ENCODE peak calls at places on chromosome 12, in five cellular contexts. I is mucosa of descending colon, G is thoracic aorta, P is heart left ventricle, U is A549. F is an unnamed sample. For H3K4me1, the result is how much of the 10 kb centered on the place peaks cover.

GRCh38 chr12:20212658-20213387 is 155.5 kb upstream of the PDE3A start:
- ATAC-seq in G (peak), P (peak), I (peak), U (peak), F (peak)

GRCh38 chr12:108711486-108712163 is 19.7 kb downstream of the CORO1C start:
- ATAC-seq in U (no peak), G (no peak), P (no peak), I (no peak), F (no peak)

GRCh38 chr12:21509768-21510167 is 8.2 kb downstream of the GOLT1B start:
- ATAC-seq in I (peak), G (no peak), U (no peak), P (no peak), F (no peak)

GRCh38 chr12:73072214-73072613 is 800.0 kb downstream of the TRHDE start:
- ATAC-seq in P (no peak), U (no peak), I (no peak), G (no peak), F (no peak)

GRCh38 chr12:46109343-46110219 is 119.2 kb upstream of the SCAF11 start:
- ATAC-seq in P (no peak), I (no peak), U (no peak), G (no peak), F (no peak)

GRCh38 chr12:108103517-108103916 is 25.6 kb upstream of the WSCD2 start:
- ATAC-seq in P (no peak), G (no peak), I (no peak), U (no peak), F (no peak)

GRCh38 chr12:24507827-24508226 is 441.1 kb downstream of the BCAT1 start:
- ATAC-seq in I (no peak), P (no peak), U (no peak), G (no peak), F (no peak)

GRCh38 chr12:89280833-89281533 is 71.3 kb downstream of the DUSP6 start:
- ATAC-seq in I (peak), G (no peak), U (no peak), P (peak), F (no peak)

GRCh38 chr12:64797156-64797555 is 27.3 kb upstream of the TBC1D30 start:
- ATAC-seq in U (no peak), I (peak), G (no peak), P (no peak), F (no peak)

GRCh38 chr12:56258820-56259183 is 618 bp upstream of the ANKRD52 start:
- ATAC-seq in U (peak), P (no peak), G (no peak), I (no peak), F (no peak)

DNA sequence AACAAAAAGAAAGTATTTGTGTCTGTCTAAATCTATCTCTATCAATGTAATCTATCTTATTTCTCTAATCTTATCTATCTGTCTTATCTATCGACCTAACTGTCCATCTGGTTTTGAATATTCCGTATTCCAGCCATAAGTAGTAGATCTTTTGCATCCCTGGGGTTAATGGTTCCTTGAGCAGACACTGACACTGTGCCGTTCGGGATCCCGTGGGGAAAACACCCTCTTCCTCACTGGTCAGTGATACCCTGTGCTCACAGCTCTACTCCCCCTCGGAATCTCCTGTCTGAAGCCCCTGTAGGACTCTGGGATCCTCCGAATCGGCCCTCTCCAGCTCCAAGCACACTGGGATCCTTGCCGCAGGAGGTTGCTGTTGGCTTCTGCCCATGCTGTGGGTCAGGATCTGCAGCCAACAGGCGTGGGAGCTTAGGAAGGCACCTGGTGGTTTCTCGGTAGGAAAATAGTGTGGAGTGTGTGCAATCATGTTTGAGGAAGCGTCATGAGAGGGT is 19.0 kb downstream of the FBXL14 start:
- ATAC-seq in I (no peak), G (no peak), P (peak), U (peak), F (peak)
- H3K4me3 ChIP-seq in I (no peak), G (peak), P (no peak), U (no peak), F (no peak)

GRCh38 chr12:6965714-6966113 is 4.8 kb downstream of the PHB2 start:
- ATAC-seq in G (no peak), U (no peak), I (no peak), P (no peak), F (no peak)

GRCh38 chr12:6963016-6963731 is 7.3 kb downstream of the PHB2 start:
- ATAC-seq in G (no peak), I (peak), P (no peak), U (no peak), F (no peak)

GRCh38 chr12:6963741-6964446 is 6.6 kb downstream of the PHB2 start:
- ATAC-seq in U (no peak), G (no peak), I (no peak), P (no peak), F (no peak)

GRCh38 chr12:6965026-6965661 is 5.3 kb downstream of the PHB2 start:
- ATAC-seq in G (peak), I (peak), P (peak), U (peak), F (peak)

GRCh38 chr12:6964605-6965025 is 5.8 kb downstream of the PHB2 start:
- ATAC-seq in P (no peak), I (no peak), U (no peak), G (no peak), F (peak)
- H3K4me1 ChIP-seq in P (under half), I (under half), U (half or more), G (under half), F (under half)

GRCh38 chr12:30965613-30965985 is 39.1 kb downstream of the TSPAN11 start:
- ATAC-seq in I (no peak), P (no peak), U (peak), G (no peak), F (no peak)

GRCh38 chr12:30961030-30961429 is 34.5 kb downstream of the TSPAN11 start:
- ATAC-seq in U (no peak), G (no peak), I (no peak), P (no peak), F (no peak)

GRCh38 chr12:30964896-30965612 is 38.5 kb downstream of the TSPAN11 start:
- ATAC-seq in G (no peak), U (no peak), I (no peak), P (no peak), F (no peak)

GRCh38 chr12:30962047-30962446 is 35.5 kb downstream of the TSPAN11 start:
- ATAC-seq in P (no peak), U (no peak), I (no peak), G (no peak), F (no peak)

DNA sequence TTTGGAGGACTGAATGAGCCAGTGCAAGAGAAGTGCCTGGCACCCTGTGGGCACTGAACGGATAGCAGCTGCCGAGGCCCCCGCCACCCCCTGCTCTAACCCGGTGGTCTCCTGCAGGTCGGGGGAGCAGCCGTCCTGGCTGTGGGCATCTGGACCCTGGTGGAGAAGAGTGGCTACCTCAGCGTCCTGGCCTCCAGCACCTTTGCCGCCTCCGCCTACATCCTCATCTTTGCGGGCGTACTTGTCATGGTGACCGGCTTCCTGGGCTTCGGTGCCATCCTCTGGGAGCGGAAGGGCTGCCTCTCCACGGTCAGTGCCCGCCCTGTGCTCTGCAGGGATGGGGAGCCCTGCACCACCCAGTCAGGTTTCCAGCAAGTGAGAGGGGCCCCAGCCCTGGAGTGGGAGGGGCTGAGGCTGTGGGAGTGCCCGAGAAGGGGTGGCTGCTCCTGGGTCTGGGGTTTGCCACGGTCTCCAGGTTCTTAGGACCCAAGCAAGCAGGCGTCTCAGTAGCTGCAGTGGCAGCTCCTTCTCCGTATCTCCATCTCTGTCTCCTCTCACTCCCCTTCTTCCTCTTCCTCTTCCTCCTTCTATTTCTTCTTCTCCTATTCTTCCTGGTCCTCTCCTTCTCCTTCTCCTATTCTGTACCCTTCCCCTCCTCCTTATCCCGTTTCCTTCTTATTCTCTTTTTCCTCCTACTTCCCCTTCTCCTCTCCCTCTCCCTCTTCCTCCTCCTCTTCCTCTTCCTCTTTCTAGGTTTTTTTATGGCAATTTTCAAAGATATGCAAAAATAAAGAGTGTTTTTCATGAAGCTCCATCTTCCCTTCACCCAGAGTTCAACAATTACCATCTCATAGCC is 37.4 kb downstream of the TSPAN11 start:
- ATAC-seq in G (no peak), P (no peak), U (no peak), I (no peak), F (no peak)
- TF ChIP-seq CTCF in G (no peak), P (no peak), U (no peak), I (no peak), F (no peak)

GRCh38 chr12:76020731-76021672 is 10.6 kb downstream of the PHLDA1 start:
- ATAC-seq in G (peak), P (peak), U (peak), I (peak), F (peak)
- H3K4me3 ChIP-seq in G (no peak), P (no peak), U (no peak), I (no peak), F (no peak)

GRCh38 chr12:32895688-32896437 is 714 bp downstream of the PKP2 start:
- ATAC-seq in U (peak), P (peak), I (peak), G (no peak), F (no peak)
- H3K4me1 ChIP-seq in U (under half), P (under half), I (under half), G (under half), F (under half)

GRCh38 chr12:53683494-53683893 is 7.6 kb upstream of the ATP5MC2 start:
- ATAC-seq in P (no peak), U (no peak), I (no peak), G (no peak), F (no peak)
- TF ChIP-seq CTCF in P (no peak), U (no peak), I (no peak), G (no peak), F (no peak)

DNA sequence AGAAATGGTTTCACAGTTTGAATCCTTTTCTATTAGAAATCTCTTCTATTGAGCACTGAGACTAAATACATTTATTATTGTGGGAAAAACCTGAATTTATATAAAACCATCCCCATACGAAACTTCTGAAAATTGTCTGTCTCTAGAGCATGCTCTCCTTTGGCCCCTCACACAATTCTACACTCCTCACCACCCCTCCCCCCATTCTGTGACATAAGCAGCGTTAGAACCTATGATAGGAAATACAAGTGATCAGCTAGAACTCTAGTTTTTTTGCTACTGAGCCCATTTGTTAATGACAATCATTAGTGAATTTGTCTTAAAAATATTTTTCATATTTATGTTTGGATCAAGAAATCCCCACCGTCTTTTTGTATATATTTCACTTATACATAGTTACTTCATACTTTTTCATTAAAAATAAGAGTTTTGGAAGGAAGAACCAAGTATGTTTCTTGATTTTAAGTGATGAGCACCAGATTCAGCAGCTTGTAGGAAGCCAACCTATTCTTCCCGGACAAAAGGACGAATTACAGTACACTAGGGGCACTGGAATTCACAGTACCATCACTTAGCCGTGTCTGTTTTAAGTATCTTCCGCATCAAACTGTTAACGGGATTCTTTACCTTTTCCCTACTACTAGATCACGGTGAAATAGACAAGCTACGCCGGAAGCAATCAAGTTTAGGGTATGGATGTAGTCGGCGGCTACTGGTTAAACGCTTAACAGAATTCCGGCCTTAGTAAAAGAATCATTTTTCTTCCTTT is 724 bp downstream of the GTSF1 start:
- ATAC-seq in U (no peak), I (no peak), P (no peak), G (no peak), F (no peak)
- H3K4me3 ChIP-seq in U (no peak), I (no peak), P (no peak), G (no peak), F (no peak)

GRCh38 chr12:124975276-124975675 is 13.7 kb downstream of the DHX37 start:
- ATAC-seq in P (no peak), U (no peak), I (no peak), G (no peak), F (no peak)

GRCh38 chr12:124980098-124980892 is 8.6 kb downstream of the DHX37 start:
- ATAC-seq in U (no peak), P (no peak), I (no peak), G (no peak), F (no peak)

GRCh38 chr12:124972211-124972610 is 16.7 kb downstream of the DHX37 start:
- ATAC-seq in P (no peak), U (no peak), I (no peak), G (no peak), F (no peak)

GRCh38 chr12:124979568-124979967 is 9.4 kb downstream of the DHX37 start:
- ATAC-seq in P (no peak), U (no peak), G (no peak), I (no peak), F (no peak)

DNA sequence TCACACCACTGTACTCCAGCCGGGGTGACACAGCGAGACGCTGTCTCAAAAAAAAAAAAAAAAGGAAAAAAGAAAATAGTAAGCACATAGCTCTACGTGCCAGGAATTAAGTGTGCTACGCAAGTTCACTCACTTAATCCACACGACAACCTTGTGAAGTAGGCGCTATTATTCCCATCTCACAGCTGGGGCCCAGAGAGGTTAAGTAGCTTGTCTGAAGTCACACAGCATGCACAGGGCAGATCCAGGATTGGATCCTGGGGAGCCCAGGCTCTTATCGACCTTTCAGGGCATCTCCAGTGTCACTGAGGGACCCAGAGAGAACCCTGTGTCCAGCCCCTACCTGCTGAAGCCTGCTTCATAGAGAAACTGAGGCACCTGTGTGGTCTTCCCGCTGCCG is 11.9 kb downstream of the DHX37 start:
- ATAC-seq in U (no peak), P (no peak), G (no peak), I (no peak), F (no peak)
- H3K4me1 ChIP-seq in U (under half), P (under half), G (under half), I (under half), F (under half)

GRCh38 chr12:51264297-51264696 is 5.9 kb downstream of the SMAGP start:
- ATAC-seq in I (no peak), U (no peak), P (no peak), G (no peak), F (no peak)

GRCh38 chr12:51263341-51263740 is 6.9 kb downstream of the SMAGP start:
- ATAC-seq in U (no peak), G (no peak), I (no peak), P (no peak), F (no peak)

GRCh38 chr12:51265024-51265423 is 5.2 kb downstream of the SMAGP start:
- ATAC-seq in G (no peak), U (no peak), P (no peak), I (no peak), F (no peak)

DNA sequence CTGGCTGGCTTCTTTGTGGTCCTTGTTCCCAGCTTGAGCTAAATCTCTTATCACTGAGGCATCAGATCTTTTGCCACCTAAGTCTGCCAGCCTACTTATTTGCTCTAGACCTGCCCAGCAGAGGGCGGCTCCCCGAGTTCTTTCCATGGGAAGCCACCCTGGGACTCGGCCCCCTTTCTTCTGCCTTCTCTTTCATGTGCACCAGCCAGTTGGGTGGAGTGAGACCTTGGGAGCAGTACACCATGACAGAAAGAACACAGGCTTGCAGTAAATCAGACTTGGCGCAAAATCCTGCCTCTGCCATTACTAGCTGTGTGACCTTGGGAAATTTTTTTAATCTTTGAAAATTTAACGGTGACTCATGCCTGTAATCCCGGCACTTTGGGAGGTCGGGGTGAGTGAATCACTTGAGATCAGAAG is 7.4 kb downstream of the SMAGP start:
- ATAC-seq in P (no peak), I (peak), U (peak), G (no peak), F (no peak)
- TF ChIP-seq CTCF in P (no peak), I (no peak), U (peak), G (no peak), F (no peak)

GRCh38 chr12:38142974-38143373 is 173.6 kb upstream of the ALG10B start:
- ATAC-seq in P (no peak), U (peak), G (no peak), I (no peak), F (no peak)

GRCh38 chr12:38141861-38142260 is 174.7 kb upstream of the ALG10B start:
- ATAC-seq in U (no peak), G (no peak), P (no peak), I (no peak), F (no peak)

GRCh38 chr12:38144049-38144448 is 172.5 kb upstream of the ALG10B start:
- ATAC-seq in P (no peak), I (no peak), G (no peak), U (no peak), F (no peak)

GRCh38 chr12:38141239-38141638 is 175.3 kb upstream of the ALG10B start:
- ATAC-seq in P (no peak), I (no peak), G (no peak), U (no peak), F (no peak)

DNA sequence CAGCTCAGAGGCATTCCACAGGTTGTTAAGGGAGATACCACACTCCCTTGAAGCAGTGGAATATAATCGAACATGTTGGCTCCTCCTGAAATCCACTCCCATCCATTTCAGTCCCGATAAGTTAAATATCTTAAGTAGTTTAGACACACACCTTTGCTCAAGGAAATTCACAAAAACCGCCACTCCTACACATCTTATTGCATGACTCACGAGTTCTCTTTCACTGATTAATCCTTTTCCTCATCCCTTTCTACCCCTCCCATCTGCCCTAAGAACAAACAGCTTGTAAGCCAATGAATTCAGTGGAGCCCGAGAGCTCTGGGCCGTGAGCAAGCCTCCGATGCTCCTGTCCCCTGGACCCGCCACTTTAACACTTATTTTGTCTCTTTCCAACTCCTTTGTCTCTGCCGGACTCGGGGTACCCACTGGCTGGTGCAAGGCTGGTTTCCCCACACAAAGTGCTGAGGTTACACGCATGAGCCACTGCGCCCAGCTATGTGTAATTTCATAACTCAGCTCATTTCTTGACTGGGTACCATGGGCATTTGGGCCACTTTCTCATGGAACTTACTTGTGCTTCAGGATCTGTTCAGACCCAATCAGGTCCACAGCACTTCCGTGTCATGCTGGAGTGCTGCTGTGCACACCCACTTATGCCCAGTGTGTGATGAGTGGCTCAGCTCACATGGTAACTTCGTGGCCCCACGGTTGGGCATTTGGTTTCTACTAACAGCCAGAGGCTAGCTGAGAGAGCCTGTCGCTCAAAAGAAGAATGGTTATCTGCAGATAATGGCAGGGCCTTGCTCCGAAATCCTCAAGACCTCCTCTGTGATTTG is 171.8 kb upstream of the ALG10B start:
- ATAC-seq in I (no peak), U (no peak), P (no peak), G (no peak), F (no peak)
- H3K4me3 ChIP-seq in I (no peak), U (no peak), P (no peak), G (no peak), F (no peak)